ENCODE peak calls at places on chromosomes 13 and 19, in seven cellular contexts. K, P, Q, Z, S, N and F are unnamed samples.

GRCh38 chr13:101415358-101416174 is 742 bp downstream of the NALCN start:
- DNase-seq in P (no peak), Z (peak; percentile 56), K (no peak), S (peak; percentile 42), Q (no peak), N (no peak), F (no peak)

GRCh38 chr19:40070058-40070457 is 14.0 kb upstream of the ZNF780B start:
- DNase-seq in N (no peak), Z (no peak), Q (no peak), P (no peak), S (no peak), K (no peak), F (no peak)

GRCh38 chr19:4518345-4519171 is at the start of gene PLIN4:
- DNase-seq in S (no peak), N (no peak), K (peak; percentile 85), Q (no peak), Z (peak; percentile 65), P (no peak), F (no peak)

GRCh38 chr19:15841875-15842569 is 26.6 kb upstream of the OR10H1 start:
- DNase-seq in S (no peak), N (no peak), Z (no peak), K (no peak), P (no peak), Q (no peak), F (no peak)

GRCh38 chr13:40352385-40352778 is 314.1 kb downstream of the FOXO1 start:
- DNase-seq in Z (no peak), N (no peak), S (no peak), P (no peak), Q (no peak), K (peak; percentile 36), F (no peak)

GRCh38 chr19:7083076-7083956 is 13.8 kb downstream of the ZNF557 start:
- DNase-seq in K (no peak), Z (no peak), N (no peak), P (no peak), Q (no peak), S (no peak), F (no peak)

GRCh38 chr13:42754801-42755513 is 26.4 kb upstream of the FAM216B start:
- DNase-seq in S (no peak), P (no peak), N (no peak), Z (no peak), Q (no peak), K (no peak), F (no peak)

GRCh38 chr13:71055047-71055446 is 812.0 kb downstream of the DACH1 start:
- DNase-seq in Z (no peak), P (no peak), Q (no peak), K (no peak), N (no peak), S (no peak), F (no peak)

GRCh38 chr13:44051405-44051804 is 171.7 kb downstream of the LACC1 start:
- DNase-seq in Q (no peak), Z (no peak), S (no peak), N (no peak), P (no peak), K (no peak), F (no peak)

GRCh38 chr13:100213576-100213975 is 124.7 kb downstream of the PCCA start:
- DNase-seq in S (no peak), Z (no peak), Q (no peak), N (no peak), K (no peak), P (no peak), F (no peak)

DNA sequence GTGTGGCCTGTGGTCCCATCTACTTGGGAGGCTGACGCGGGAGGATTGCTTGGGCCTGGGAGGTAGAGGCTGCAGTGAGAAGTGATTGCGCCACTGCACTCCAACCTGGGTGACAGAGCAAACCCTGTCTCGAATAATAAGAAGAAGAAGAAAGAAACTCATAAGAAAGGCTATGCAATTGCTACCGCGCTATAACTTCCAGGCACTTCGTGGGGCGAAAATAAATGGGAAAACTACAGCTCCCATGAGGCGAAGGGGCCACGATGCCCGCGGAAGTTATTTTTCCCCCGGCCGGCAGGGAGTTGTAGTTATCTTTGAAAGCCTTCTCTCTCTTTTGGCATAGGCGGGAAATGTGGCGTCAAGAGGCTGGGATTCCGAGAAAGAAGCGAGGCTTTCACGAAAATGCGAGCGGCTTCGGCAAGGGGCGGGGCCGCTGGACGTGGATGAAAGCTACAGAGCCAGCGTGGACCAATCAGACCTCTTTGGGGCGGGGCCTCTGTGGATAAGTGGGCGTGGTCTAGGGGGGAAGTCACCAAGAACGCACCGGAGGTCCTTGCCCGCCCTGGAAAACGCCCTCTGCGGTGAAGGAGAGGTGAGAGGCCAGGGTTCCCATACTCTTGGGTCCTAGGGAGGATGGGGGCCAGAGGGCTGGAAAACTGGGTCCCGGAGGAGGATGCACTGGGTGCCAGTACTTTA is at the start of gene NUCB1:
- DNase-seq in S (peak; percentile 100), K (peak; percentile 99), N (peak; percentile 97), Q (peak; percentile 97), P (peak; percentile 99), Z (peak; percentile 98), F (peak; percentile 99)
- TF ChIP-seq CTCF in S (no peak), K (peak; percentile 55), N (no peak), Q (no peak), P (no peak), Z (peak; percentile 9), F (peak; percentile 42)

DNA sequence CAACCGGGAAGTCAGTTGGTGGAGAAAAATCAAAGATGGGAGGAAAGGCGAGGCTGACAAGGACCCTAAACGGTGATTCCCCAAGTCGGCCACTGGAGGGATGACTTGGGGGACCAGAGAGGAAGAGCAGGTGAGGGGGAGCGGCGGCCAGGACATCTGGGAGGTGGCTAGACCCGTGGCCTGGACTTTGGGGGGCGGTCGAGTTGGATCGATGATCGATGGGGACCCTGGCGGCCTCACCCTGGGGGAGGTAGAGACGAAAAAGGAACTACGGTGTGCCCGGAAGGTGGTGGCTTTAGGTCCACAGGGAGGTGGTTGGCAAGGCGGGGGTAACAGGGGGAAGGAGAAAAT is 7.6 kb upstream of the CIRBP start:
- DNase-seq in K (no peak), N (no peak), S (no peak), Q (no peak), Z (no peak), P (no peak), F (no peak)
- TF ChIP-seq CTCF in K (peak; percentile 11), N (no peak), S (peak; percentile 33), Q (no peak), Z (no peak), P (peak; percentile 12), F (peak; percentile 41)

GRCh38 chr13:107870400-107870799 is 344.9 kb downstream of the LIG4 start:
- DNase-seq in N (no peak), Z (no peak), S (no peak), Q (no peak), P (no peak), K (no peak), F (no peak)

GRCh38 chr13:107866666-107867623 is 348.4 kb downstream of the LIG4 start:
- DNase-seq in N (no peak), K (no peak), Z (peak; percentile 56), Q (no peak), P (no peak), S (peak; percentile 70), F (peak; percentile 32)

GRCh38 chr13:107865643-107866006 is 349.7 kb downstream of the LIG4 start:
- DNase-seq in P (no peak), K (no peak), Q (no peak), Z (no peak), S (no peak), N (no peak), F (no peak)

GRCh38 chr13:107866007-107866665 is 349.2 kb downstream of the LIG4 start:
- DNase-seq in P (no peak), K (no peak), S (peak; percentile 68), N (no peak), Z (peak; percentile 78), Q (no peak), F (peak; percentile 36)

DNA sequence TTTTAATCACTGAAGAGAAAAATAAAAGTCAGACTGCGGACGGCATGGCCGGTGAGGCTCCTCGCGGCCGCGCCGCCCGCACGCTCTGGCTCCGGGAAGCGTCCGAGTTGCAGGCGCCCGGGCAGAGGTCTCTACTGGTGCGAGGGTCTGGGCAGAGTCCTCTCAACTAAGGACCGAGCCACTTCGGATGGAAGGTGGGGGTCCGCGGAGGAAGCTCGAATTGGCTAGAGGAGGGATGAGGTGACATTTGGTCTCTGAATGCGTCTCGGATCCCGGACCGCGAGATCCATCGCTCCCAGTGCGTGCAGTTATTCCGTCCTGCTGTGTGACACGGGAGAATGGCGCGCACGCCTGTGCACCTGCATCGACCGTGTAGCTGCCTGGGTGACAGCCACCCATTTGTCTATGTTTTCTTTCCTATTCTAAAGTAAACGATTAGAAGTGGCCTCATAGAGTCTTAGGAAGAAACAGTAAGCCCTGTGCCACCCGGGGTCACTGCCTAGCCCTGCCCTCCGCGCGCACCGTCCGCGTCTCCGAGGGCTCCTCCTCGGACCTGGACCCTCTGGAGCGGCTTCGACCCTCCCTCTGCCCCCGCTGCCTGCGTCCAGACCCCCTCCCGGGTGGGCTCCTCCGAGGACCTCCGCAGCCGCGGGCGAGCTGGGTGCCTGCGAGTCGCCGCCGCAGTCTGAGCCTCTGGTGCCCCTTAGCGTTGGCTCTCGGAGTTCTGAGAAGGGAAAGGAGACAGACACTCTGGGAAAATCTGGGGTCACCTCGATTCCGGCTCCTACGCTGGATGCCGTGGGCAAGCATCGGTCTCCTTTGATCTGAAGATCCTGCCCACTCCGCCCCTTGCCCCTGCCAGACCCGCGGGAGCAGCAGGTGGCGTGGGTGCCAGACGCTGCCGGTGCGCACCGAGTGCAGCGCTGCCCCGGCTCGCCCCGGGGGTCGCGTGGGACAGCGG is 347.4 kb downstream of the LIG4 start:
- DNase-seq in S (peak; percentile 86), N (peak; percentile 35), Z (peak; percentile 78), P (no peak), Q (no peak), K (no peak), F (peak; percentile 59)
- TF ChIP-seq CTCF in S (no peak), N (no peak), Z (no peak), P (peak; percentile 8), Q (no peak), K (peak; percentile 20), F (peak; percentile 67)

GRCh38 chr19:41922220-41922576 is 6.1 kb downstream of the ERFL start:
- DNase-seq in N (no peak), Z (no peak), K (no peak), P (no peak), Q (no peak), S (no peak), F (no peak)

GRCh38 chr19:41921280-41922219 is 6.7 kb downstream of the ERFL start:
- DNase-seq in Q (no peak), Z (no peak), N (no peak), P (no peak), S (no peak), K (no peak), F (no peak)

GRCh38 chr19:41922585-41922984 is 5.7 kb downstream of the ERFL start:
- DNase-seq in K (no peak), Q (no peak), S (no peak), Z (no peak), P (no peak), N (no peak), F (no peak)

GRCh38 chr19:41919948-41920712 is 8.1 kb downstream of the ERFL start:
- DNase-seq in S (peak; percentile 10), Q (no peak), P (no peak), N (no peak), Z (no peak), K (no peak), F (no peak)

DNA sequence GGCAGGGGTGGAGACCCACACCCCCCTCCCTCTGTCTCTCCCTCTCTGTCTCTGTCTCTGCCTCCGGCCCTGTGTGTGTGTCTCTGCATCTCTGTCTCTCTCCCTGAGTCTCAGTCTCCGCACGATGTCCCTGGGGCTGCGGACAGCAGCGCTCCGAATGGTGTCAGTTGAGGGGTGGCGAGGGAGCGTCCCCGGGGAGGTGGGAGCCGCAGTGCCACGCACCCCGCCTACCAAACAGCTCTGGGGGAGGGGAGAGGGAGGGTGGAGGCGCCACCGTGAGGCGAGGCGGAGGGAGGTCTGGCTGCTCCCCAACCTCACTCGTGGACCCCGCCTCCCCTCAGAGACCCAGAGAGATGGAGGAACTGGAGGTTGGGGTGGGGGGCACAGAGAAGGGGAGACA is 7.4 kb downstream of the ERFL start:
- DNase-seq in Q (no peak), N (no peak), K (no peak), S (no peak), Z (no peak), P (no peak), F (no peak)
- TF ChIP-seq CTCF in Q (no peak), N (no peak), K (no peak), S (no peak), Z (no peak), P (peak; percentile 19), F (no peak)